ENCODE peak calls at places on chromosomes 5 and 9, in nine cellular contexts. E is H1, W is sigmoid colon, K is ovary, T is A549, P is suprapubic skin, Z is transverse colon, F is upper lobe of left lung, U is K562. A is an unnamed sample.

GRCh38 chr5:142722146-142722545 is 36.3 kb upstream of the FGF1 start:
- DNase-seq in U (no peak), P (no peak), E (no peak), Z (no peak), F (no peak), W (no peak), K (no peak), T (no peak), A (no peak)

GRCh38 chr5:157390179-157390923 is 69.7 kb upstream of the NIPAL4 start:
- DNase-seq in T (peak), P (no peak), U (no peak), Z (peak), F (no peak), W (no peak), K (no peak), E (no peak), A (no peak)

GRCh38 chr5:159915913-159916840 is at the start of gene ADRA1B:
- DNase-seq in W (peak), F (peak), E (peak), T (peak), U (peak), P (no peak), K (peak), Z (peak), A (peak)

GRCh38 chr5:103037673-103038455 is 82.1 kb downstream of the GIN1 start:
- DNase-seq in E (no peak), Z (no peak), P (no peak), F (no peak), W (no peak), T (no peak), K (no peak), U (no peak), A (no peak)

GRCh38 chr5:174311531-174312269 is 266.2 kb downstream of the NSG2 start:
- DNase-seq in F (peak), T (peak), E (no peak), Z (peak), K (peak), W (no peak), P (peak), U (peak), A (peak)

GRCh38 chr5:139443766-139444473 is 4.6 kb upstream of the DNAJC18 start:
- DNase-seq in K (no peak), F (no peak), Z (no peak), T (no peak), P (no peak), W (peak), U (no peak), E (no peak), A (no peak)

GRCh38 chr5:177327539-177328522 is 16.1 kb upstream of the MXD3 start:
- DNase-seq in K (no peak), F (peak), P (no peak), U (no peak), W (no peak), E (no peak), T (no peak), Z (no peak), A (no peak)

GRCh38 chr5:160324885-160325284 is 12.5 kb upstream of the CCNJL start:
- DNase-seq in F (no peak), K (no peak), T (no peak), Z (no peak), E (no peak), U (no peak), P (no peak), W (no peak), A (no peak)

GRCh38 chr9:72465602-72466001 is 55.8 kb upstream of the TMC1 start:
- DNase-seq in W (no peak), T (no peak), K (no peak), U (no peak), Z (no peak), P (no peak), F (no peak), E (no peak), A (no peak)

GRCh38 chr9:18459958-18460584 is 13.9 kb upstream of the ADAMTSL1 start:
- DNase-seq in U (no peak), E (no peak), K (no peak), P (no peak), F (no peak), Z (no peak), W (no peak), T (peak), A (no peak)

GRCh38 chr5:100790951-100791350 is 112.1 kb downstream of the ST8SIA4 start:
- DNase-seq in F (no peak), P (no peak), K (no peak), T (no peak), W (no peak), Z (no peak), U (no peak), E (no peak), A (no peak)

GRCh38 chr5:72134226-72134625 is 27.0 kb downstream of the MAP1B start:
- DNase-seq in F (no peak), U (no peak), Z (no peak), E (no peak), P (no peak), T (no peak), W (no peak), K (no peak), A (no peak)

GRCh38 chr9:127783111-127783621 is 2.7 kb upstream of the CDK9 start:
- DNase-seq in T (no peak), Z (peak), K (peak), F (peak), P (peak), W (peak), U (no peak), E (no peak), A (no peak)

GRCh38 chr9:106878081-106878837 is 15.3 kb downstream of the ZNF462 start:
- DNase-seq in K (no peak), F (no peak), U (no peak), Z (no peak), P (no peak), W (no peak), E (no peak), T (no peak), A (no peak)

GRCh38 chr9:108323615-108324014 is 532.2 kb downstream of the ACTL7B start:
- DNase-seq in P (no peak), W (no peak), U (no peak), K (no peak), T (no peak), E (no peak), F (no peak), Z (no peak), A (no peak)

GRCh38 chr9:109969559-109970237 is 189.7 kb downstream of the PALM2AKAP2 start:
- DNase-seq in K (no peak), U (no peak), P (no peak), F (no peak), Z (no peak), W (no peak), T (no peak), E (no peak), A (no peak)

GRCh38 chr5:142364251-142365145 is 39.7 kb upstream of the SPRY4 start:
- DNase-seq in Z (peak), F (peak), U (peak), E (no peak), T (peak), K (no peak), W (peak), P (no peak), A (peak)

GRCh38 chr9:77764894-77765780 is 117.0 kb upstream of the GNA14 start:
- DNase-seq in T (peak), U (no peak), W (no peak), Z (no peak), E (no peak), P (no peak), K (no peak), F (no peak), A (no peak)

GRCh38 chr9:89604463-89605180 is at the start of gene GADD45G:
- DNase-seq in P (peak), K (peak), U (peak), T (peak), F (peak), Z (peak), W (peak), E (peak), A (peak)
- TF ChIP-seq CTCF in P (no peak), K (peak), U (no peak), T (no peak), F (no peak), Z (peak), W (no peak), E (no peak), A (no peak)

GRCh38 chr5:132495672-132496630 is 5.4 kb upstream of the IRF1 start:
- DNase-seq in U (peak), P (peak), K (peak), F (peak), W (peak), Z (peak), T (peak), E (peak), A (peak)
- TF ChIP-seq POLR2A in U (peak), P (peak), K (peak), F (peak), W (peak), Z (peak), T (peak), E (peak), A (peak)

DNA sequence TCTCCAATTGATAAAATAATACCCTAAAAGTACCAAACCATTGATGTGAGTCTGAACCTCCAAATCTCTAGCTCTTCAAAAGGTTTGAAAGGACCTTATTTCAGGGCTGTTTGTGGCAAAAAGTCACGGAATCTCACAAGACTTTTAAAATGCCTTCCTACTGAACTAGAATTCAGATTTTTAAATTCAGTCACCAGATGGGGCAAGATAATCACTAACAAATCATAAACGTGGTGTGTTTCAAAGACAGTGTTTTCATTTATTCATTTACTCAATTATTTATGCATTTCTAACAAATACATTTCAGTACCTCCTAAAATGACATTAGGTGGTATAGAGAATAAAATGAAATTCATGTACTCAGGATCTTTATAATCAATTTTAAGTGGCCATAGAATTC is 68.2 kb upstream of the SMC2 start:
- DNase-seq in E (no peak), K (no peak), T (no peak), P (no peak), W (no peak), U (no peak), F (no peak), Z (no peak), A (no peak)
- TF ChIP-seq EP300 in E (no peak), K (no peak), T (no peak), P (no peak), W (no peak), U (no peak), F (no peak), Z (no peak), A (no peak)

DNA sequence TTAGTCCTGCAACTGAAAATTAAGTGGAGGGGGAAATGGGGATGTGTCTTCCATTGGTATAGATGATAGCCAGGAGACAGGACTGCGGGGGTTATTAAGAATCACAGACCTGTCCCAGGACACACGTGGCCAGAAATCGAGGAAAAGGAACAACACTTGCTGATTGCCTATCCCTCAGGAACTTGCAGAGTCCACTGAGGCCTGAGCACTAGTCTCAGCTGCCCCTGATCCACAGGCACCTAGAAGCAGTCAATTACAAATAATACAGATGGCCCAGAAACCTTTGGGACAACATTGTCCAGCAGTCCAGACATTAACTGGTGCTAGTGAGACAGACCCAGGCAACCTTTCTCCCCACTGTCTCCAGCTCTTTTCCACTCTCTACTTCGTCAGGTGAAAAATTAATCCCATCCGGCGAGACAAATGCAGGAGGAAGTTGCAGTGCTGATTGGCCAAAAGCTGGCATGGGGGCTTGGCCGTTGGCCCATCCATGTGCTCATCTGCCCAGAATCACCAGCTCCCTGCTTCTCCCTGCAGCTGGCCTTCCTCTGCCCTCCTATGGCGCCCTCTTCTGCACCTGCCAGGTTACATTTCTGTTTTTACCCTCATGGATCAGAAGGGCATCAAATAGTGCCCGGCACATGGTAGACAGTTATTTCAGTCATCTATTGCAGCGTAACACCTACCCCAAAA is 3.5 kb upstream of the B4GALT1 start:
- DNase-seq in U (no peak), E (no peak), W (peak), Z (peak), P (peak), K (peak), F (no peak), T (peak), A (peak)
- TF ChIP-seq CTCF in U (no peak), E (peak), W (peak), Z (peak), P (peak), K (no peak), F (peak), T (peak), A (no peak)

DNA sequence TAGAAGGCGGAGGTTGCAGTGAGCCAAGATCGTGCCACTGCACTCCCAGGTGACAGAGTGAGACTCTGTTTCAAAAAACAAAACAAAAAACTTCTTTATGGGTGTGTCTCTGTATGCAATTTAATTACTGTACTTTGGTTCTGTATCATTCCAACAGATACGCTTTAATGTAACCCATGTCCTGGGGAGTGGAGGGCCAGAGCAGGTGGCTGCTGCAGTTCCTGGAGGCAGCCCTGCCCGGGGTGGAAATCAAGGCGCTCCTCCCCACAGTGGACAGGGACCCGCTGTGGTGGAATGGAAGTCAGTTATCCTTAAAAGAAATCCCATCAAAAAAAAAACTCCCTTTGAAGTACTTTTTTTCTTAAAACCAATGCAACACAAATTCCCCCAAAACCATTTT is 1.9 kb downstream of the DAP start:
- DNase-seq in U (no peak), W (no peak), K (no peak), Z (peak), F (no peak), T (no peak), E (no peak), P (no peak), A (no peak)
- TF ChIP-seq POLR2A in U (no peak), W (no peak), K (no peak), Z (peak), F (no peak), T (no peak), E (no peak), P (no peak), A (no peak)

GRCh38 chr9:7439355-7439978 is 360.1 kb downstream of the DMAC1 start:
- DNase-seq in W (no peak), F (no peak), K (no peak), U (no peak), P (no peak), T (no peak), Z (no peak), E (no peak), A (no peak)
- TF ChIP-seq EP300 in W (no peak), F (no peak), K (no peak), U (no peak), P (no peak), T (no peak), Z (no peak), E (no peak), A (no peak)

GRCh38 chr9:121656941-121657340 is 5.5 kb downstream of the DAB2IP start:
- DNase-seq in F (no peak), Z (no peak), P (no peak), U (no peak), T (no peak), W (no peak), E (no peak), K (no peak), A (no peak)

GRCh38 chr9:121658591-121658990 is 7.2 kb downstream of the DAB2IP start:
- DNase-seq in P (no peak), U (no peak), Z (no peak), T (no peak), F (no peak), E (no peak), K (no peak), W (no peak), A (no peak)

GRCh38 chr9:121660876-121661275 is 9.4 kb downstream of the DAB2IP start:
- DNase-seq in U (no peak), E (no peak), P (no peak), K (no peak), T (no peak), W (no peak), Z (no peak), F (no peak), A (no peak)

GRCh38 chr9:121660367-121660766 is 8.9 kb downstream of the DAB2IP start:
- DNase-seq in E (no peak), F (no peak), U (no peak), K (no peak), W (no peak), T (no peak), Z (no peak), P (no peak), A (no peak)

DNA sequence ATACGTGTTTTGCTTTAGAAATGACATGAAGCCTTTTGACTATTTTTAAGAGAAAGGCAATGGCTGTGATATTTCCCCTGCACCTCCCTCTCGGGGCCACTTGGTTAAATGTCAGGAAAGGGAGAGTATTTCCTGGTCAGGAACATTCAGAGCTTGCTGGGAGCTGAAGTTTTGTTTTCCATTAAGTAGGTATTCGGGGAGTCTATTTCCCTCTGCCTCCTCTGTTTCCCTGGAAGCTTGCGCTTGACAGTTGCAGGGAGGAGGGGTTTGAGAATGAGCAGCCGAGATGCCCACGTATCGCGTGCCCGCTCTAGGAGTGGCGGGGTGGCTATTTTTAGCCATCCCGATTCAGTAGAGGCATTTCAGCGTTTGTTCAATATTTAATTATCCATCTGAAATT is 6.7 kb downstream of the DAB2IP start:
- DNase-seq in E (no peak), T (no peak), U (no peak), F (no peak), W (no peak), P (no peak), K (no peak), Z (no peak), A (no peak)
- TF ChIP-seq CTCF in E (no peak), T (no peak), U (no peak), F (peak), W (no peak), P (no peak), K (no peak), Z (no peak), A (no peak)

DNA sequence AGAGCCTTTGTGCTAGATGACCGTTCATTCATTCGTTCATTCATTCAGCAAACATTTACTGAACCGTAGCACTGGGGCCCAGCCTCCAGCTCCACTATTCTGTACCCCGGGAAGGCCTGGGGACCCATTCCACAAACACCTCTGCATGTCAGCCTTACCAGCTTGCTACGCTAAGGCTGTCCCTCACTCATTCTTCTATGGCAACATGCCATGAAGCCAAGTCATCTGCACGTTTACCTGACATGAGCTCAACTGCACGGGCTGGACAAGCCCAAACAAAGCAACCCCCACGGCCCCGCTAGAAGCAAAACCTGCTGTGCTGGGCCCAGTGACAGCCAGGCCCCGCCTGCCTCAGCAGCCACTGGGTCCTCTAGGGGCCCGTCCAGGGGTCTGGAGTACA is 6.0 kb downstream of the CEL start:
- DNase-seq in W (no peak), P (no peak), Z (no peak), T (no peak), K (no peak), F (no peak), U (no peak), E (no peak), A (no peak)
- TF ChIP-seq POLR2A in W (no peak), P (no peak), Z (no peak), T (no peak), K (no peak), F (no peak), U (no peak), E (no peak), A (no peak)